ENCODE peak calls at places on chromosomes 11 and 22, in six cellular contexts. G is thoracic aorta, Z is GM23338, L is BE2C, H is HL-60, A is astrocyte of the spinal cord. K is an unnamed sample.

GRCh38 chr11:125370561-125371389 is 125.3 kb downstream of the FEZ1 start:
- DNase-seq in G (no peak), Z (peak), L (peak), H (no peak), A (no peak), K (peak)

GRCh38 chr11:82864268-82864667 is 36.0 kb downstream of the PRCP start:
- DNase-seq in G (no peak), Z (peak), L (peak), H (peak), A (peak), K (peak)

GRCh38 chr22:47633111-47633510 is 870.7 kb downstream of the TBC1D22A start:
- DNase-seq in G (no peak), Z (no peak), L (no peak), H (no peak), A (no peak), K (no peak)

GRCh38 chr22:24894220-24894975 is 52.1 kb downstream of the LHFPL7 start:
- DNase-seq in G (peak), Z (peak), L (peak), H (peak), A (peak), K (peak)

GRCh38 chr11:76242004-76242779 is 35.9 kb upstream of the WNT11 start:
- DNase-seq in G (no peak), Z (no peak), L (no peak), H (no peak), A (no peak), K (no peak)

GRCh38 chr11:119745112-119745511 is 16.1 kb upstream of the NECTIN1 start:
- DNase-seq in G (no peak), Z (no peak), L (no peak), H (no peak), A (no peak), K (no peak)

GRCh38 chr11:117281159-117281558 is 10.0 kb upstream of the BACE1-AS start:
- DNase-seq in G (no peak), Z (no peak), L (no peak), H (no peak), A (peak), K (no peak)

GRCh38 chr11:19244084-19244483 is 3.3 kb upstream of the E2F8 start:
- DNase-seq in G (no peak), Z (no peak), L (no peak), H (peak), A (no peak), K (no peak)

GRCh38 chr11:105073486-105074200 is 28.5 kb upstream of the CARD16 start:
- DNase-seq in G (no peak), Z (no peak), L (no peak), H (no peak), A (no peak), K (no peak)

GRCh38 chr11:7595016-7595869 is 78.1 kb downstream of the CYB5R2 start:
- DNase-seq in G (no peak), Z (peak), L (no peak), H (no peak), A (peak), K (no peak)

GRCh38 chr11:134519788-134520187 is 107.7 kb upstream of the B3GAT1 start:
- DNase-seq in G (no peak), Z (no peak), L (no peak), H (no peak), A (no peak), K (no peak)

GRCh38 chr22:44597616-44598015 is 99.6 kb upstream of the RTL6 start:
- DNase-seq in G (no peak), Z (peak), L (peak), H (no peak), A (no peak), K (no peak)

GRCh38 chr11:128302425-128303186 is 284.8 kb downstream of the ETS1 start:
- DNase-seq in G (no peak), Z (no peak), L (no peak), H (no peak), A (no peak), K (peak)

GRCh38 chr22:40408718-40409612 is 38.6 kb downstream of the SGSM3 start:
- DNase-seq in G (no peak), Z (no peak), L (no peak), H (no peak), A (no peak), K (no peak)

GRCh38 chr22:44146088-44146861 is 34.5 kb upstream of the PARVG start:
- DNase-seq in G (no peak), Z (peak), L (no peak), H (no peak), A (no peak), K (no peak)

GRCh38 chr11:61453702-61454101 is 23.8 kb downstream of the SDHAF2 start:
- DNase-seq in G (no peak), Z (no peak), L (no peak), H (no peak), A (no peak), K (no peak)

GRCh38 chr22:28479912-28480311 is 199.7 kb downstream of the TTC28 start:
- DNase-seq in G (no peak), Z (no peak), L (no peak), H (no peak), A (no peak), K (no peak)

GRCh38 chr11:61923166-61924015 is 6.0 kb upstream of the RAB3IL1 start:
- DNase-seq in G (no peak), Z (peak), L (peak), H (no peak), A (peak), K (peak)

GRCh38 chr22:38706101-38706884 is 549 bp downstream of the GTPBP1 start:
- DNase-seq in G (no peak), Z (peak), L (peak), H (peak), A (peak), K (peak)

GRCh38 chr11:46916669-46917108 is 1.7 kb downstream of the LRP4 start:
- DNase-seq in G (no peak), Z (peak), L (peak), H (peak), A (peak), K (peak)

GRCh38 chr11:60912223-60912850 is 1.6 kb upstream of the TMEM109 start:
- DNase-seq in G (no peak), Z (peak), L (no peak), H (no peak), A (peak), K (no peak)

GRCh38 chr11:9263840-9264380 is 1.2 kb downstream of the DENND5A start:
- DNase-seq in G (no peak), Z (no peak), L (no peak), H (peak), A (no peak), K (no peak)

GRCh38 chr11:35974878-35975578 is 31.2 kb downstream of the LDLRAD3 start:
- DNase-seq in G (no peak), Z (no peak), L (no peak), H (no peak), A (no peak), K (no peak)

GRCh38 chr11:126607374-126607773 is 251.9 kb downstream of the ST3GAL4 start:
- DNase-seq in G (no peak), Z (peak), L (peak), H (peak), A (peak), K (no peak)

GRCh38 chr11:107457205-107457557 is 444 bp downstream of the CWF19L2 start:
- DNase-seq in G (no peak), Z (peak), L (no peak), H (peak), A (no peak), K (no peak)

GRCh38 chr22:42959472-42960145 is 55.3 kb downstream of the PACSIN2 start:
- DNase-seq in G (no peak), Z (peak), L (peak), H (peak), A (peak), K (peak)

GRCh38 chr11:32884770-32885384 is 7.7 kb upstream of the QSER1 start:
- DNase-seq in G (no peak), Z (peak), L (no peak), H (no peak), A (no peak), K (no peak)

GRCh38 chr11:36098046-36098445 is 154.2 kb downstream of the LDLRAD3 start:
- DNase-seq in G (no peak), Z (no peak), L (peak), H (no peak), A (no peak), K (no peak)

GRCh38 chr22:35736701-35737100 is 19.0 kb downstream of the APOL5 start:
- DNase-seq in G (no peak), Z (no peak), L (no peak), H (no peak), A (no peak), K (no peak)

GRCh38 chr11:33941637-33942160 is 49.8 kb upstream of the LMO2 start:
- DNase-seq in G (peak), Z (no peak), L (peak), H (peak), A (peak), K (no peak)

GRCh38 chr11:118634435-118635236 is 27.2 kb downstream of the PHLDB1 start:
- DNase-seq in G (no peak), Z (peak), L (peak), H (peak), A (peak), K (peak)

GRCh38 chr11:8357891-8358566 is 94.4 kb upstream of the LMO1 start:
- DNase-seq in G (no peak), Z (peak), L (no peak), H (no peak), A (no peak), K (peak)

GRCh38 chr11:95149659-95150294 is 60.1 kb downstream of the ENDOD1 start:
- DNase-seq in G (no peak), Z (peak), L (no peak), H (no peak), A (peak), K (no peak)

GRCh38 chr11:20676658-20677057 is 7.3 kb downstream of the NELL1 start:
- DNase-seq in G (no peak), Z (no peak), L (no peak), H (no peak), A (no peak), K (no peak)

GRCh38 chr11:116517077-116517476 is 255.7 kb downstream of the BUD13 start:
- DNase-seq in G (no peak), Z (no peak), L (no peak), H (no peak), A (no peak), K (no peak)

DNA sequence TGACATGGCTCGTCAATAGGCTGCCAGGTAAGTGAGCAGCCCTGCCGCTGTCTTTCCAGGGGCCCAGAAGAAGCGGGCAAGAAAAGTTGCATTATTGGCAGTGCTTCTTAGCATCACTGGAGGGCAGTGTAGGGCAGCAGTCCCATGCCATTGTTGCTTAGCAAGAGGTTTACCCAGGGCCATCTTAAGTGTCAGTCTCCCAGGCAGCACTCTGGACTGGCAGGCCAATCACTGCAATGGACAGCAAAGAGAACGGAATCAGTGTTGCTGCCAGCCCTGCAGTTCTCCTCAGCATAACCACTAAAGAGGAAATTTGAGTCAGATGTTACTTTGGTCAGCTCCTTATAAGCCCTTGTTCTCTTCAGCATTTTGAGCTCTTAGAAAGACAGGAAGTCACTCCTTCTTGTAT is 13.4 kb upstream of the GRK2 start:
- DNase-seq in G (no peak), Z (peak), L (peak), H (peak), A (peak), K (no peak)
- TF ChIP-seq CTCF in G (no peak), Z (peak), L (peak), H (peak), A (peak), K (peak)

GRCh38 chr11:30131535-30131934 is 99.3 kb upstream of the FSHB start:
- DNase-seq in G (no peak), Z (no peak), L (no peak), H (no peak), A (no peak), K (no peak)

GRCh38 chr11:30133308-30133707 is 97.5 kb upstream of the FSHB start:
- DNase-seq in G (no peak), Z (no peak), L (no peak), H (no peak), A (no peak), K (no peak)

GRCh38 chr11:30125461-30125860 is 105.4 kb upstream of the FSHB start:
- DNase-seq in G (no peak), Z (no peak), L (no peak), H (no peak), A (no peak), K (no peak)

GRCh38 chr11:30128269-30128932 is 102.4 kb upstream of the FSHB start:
- DNase-seq in G (no peak), Z (peak), L (no peak), H (peak), A (peak), K (no peak)
- TF ChIP-seq CTCF in G (no peak), Z (peak), L (peak), H (peak), A (peak), K (no peak)

DNA sequence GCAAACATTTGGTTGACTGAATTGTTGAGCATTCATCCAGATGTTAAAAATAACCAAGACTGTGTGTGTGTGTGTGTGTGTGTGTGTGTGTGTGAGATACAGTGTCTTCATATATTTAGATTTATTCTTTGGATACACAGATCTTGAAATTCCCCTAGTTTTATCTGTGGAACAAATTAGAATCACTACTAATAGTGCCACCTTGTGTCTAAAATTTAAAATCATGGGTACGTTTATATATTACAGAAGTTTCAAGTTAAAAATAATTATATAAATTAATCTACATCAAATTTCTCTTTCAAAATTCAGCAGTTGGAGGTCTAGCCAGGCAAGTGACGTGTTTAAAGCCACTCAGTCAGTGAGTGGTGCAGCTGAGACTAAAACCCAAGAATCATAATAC is 1566.2 kb upstream of the TENM4 start:
- DNase-seq in G (no peak), Z (no peak), L (no peak), H (no peak), A (peak), K (no peak)
- TF ChIP-seq CTCF in G (no peak), Z (no peak), L (no peak), H (no peak), A (peak), K (no peak)

GRCh38 chr11:65497141-65498041 is 1.5 kb upstream of the MALAT1 start:
- DNase-seq in G (peak), Z (peak), L (peak), H (peak), A (peak), K (peak)
- TF ChIP-seq CTCF in G (no peak), Z (no peak), L (no peak), H (no peak), A (no peak), K (no peak)

DNA sequence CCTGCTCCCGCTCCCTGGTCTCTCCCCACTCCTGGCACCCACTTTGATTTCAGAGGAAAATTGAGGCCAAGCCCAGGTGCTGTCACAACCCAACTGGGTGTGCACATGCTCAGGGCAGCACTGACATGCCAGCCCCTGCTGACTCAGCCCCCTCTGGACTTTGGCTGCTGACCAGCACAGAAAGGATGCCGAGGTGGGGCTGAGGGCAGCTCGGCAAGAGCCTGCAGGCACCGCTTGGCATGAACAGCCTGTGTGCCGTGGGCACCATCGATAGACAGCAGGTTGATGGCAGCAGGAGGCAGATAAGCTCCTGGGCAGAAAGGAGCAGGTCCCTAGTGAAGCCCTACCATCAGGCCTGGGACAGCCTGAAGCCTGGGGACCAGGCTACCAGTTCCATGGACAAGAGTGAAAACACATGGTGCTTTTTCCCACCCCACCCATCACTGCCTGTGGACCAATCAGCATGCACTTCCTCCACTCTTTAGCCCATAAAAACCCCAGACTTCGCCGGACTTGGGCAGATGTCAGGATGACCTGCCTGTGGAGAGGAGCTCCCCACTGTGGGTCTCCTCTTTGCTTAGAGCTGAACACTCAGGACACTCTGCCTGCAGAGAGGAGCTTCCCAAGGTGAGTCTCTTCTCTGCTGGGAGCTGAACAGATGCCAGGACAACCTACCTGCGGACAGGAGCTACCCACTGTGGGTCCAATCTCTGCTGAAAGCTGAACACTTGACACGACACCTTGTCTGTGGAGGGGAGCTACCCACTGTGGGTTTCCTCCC is 832.3 kb downstream of the DLG2 start:
- DNase-seq in G (no peak), Z (no peak), L (no peak), H (no peak), A (no peak), K (no peak)
- TF ChIP-seq CTCF in G (no peak), Z (no peak), L (no peak), H (no peak), A (no peak), K (no peak)

GRCh38 chr11:57544566-57544965 is 7.2 kb downstream of the SMTNL1 start:
- DNase-seq in G (no peak), Z (no peak), L (no peak), H (no peak), A (no peak), K (no peak)

GRCh38 chr11:57545883-57546282 is 8.5 kb downstream of the SMTNL1 start:
- DNase-seq in G (no peak), Z (no peak), L (no peak), H (no peak), A (no peak), K (no peak)

GRCh38 chr11:57547854-57548377 is 10.5 kb downstream of the SMTNL1 start:
- DNase-seq in G (no peak), Z (no peak), L (no peak), H (peak), A (no peak), K (peak)

GRCh38 chr11:57546451-57546850 is 9.1 kb downstream of the SMTNL1 start:
- DNase-seq in G (no peak), Z (no peak), L (no peak), H (no peak), A (no peak), K (no peak)

DNA sequence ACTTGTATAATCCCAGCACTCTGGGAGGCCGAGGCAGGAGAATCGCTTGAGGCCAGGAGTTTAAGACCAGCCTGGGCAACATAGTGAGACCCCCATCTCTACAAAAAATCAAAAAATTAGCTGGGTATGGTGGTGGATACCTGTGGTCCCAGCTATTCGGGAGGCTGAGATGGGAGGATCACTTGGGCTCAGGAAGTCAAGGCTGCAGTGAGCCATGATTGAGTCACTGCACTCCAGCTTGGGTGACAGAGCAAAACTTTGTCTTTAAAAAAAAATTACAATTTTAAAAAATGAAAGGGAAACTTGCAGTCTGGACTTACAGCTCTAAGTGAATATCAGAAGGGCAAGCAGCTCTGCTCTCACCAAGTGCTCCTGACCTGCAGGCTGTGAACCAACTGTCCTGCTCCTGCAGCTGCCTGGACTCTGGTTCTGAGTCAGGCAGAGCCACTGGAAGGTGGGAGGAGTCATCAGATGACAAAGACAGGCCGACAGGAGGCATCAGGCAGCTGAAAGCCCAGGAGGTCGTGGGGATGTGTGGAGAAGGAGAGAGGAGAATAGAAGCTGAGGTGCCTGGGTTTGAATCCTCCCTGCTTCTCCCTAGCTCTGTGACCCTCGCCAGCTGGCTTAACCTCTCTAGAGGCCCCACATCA is 9.6 kb downstream of the SMTNL1 start:
- DNase-seq in G (no peak), Z (peak), L (peak), H (no peak), A (peak), K (peak)
- TF ChIP-seq CTCF in G (no peak), Z (peak), L (no peak), H (no peak), A (peak), K (no peak)

GRCh38 chr11:3797329-3798090 is at the start of gene NUP98:
- DNase-seq in G (peak), Z (peak), L (peak), H (peak), A (peak), K (peak)
- TF ChIP-seq CTCF in G (no peak), Z (no peak), L (no peak), H (no peak), A (no peak), K (no peak)

DNA sequence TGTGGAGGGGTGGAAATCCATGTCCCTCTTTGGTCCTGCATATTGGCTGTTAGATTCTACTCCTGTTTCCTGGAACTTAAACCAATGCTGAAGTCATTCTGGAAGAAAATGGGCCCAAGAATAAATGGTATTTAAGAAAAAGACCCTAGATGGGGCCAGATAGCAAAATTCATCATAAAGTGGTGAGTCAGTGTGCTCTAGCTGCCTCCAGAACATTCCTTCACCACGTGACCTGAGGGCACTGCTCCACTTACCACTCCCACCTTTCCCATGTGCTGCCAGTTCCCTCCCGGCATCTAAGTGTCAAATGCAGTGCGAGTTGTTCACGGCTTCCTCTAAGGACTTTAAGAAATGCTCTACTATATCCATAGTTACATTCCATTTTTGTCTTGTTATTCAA is 30.9 kb upstream of the NAP1L4 start:
- DNase-seq in G (no peak), Z (no peak), L (no peak), H (no peak), A (peak), K (no peak)
- TF ChIP-seq CTCF in G (no peak), Z (no peak), L (no peak), H (no peak), A (no peak), K (no peak)

K was measured in Peyer's patch.